ENCODE peak calls at places on chromosomes 1 and 21, in four cellular contexts. C is Calu3, K is HL-60, O is esophagus squamous epithelium. D is an unnamed sample.

GRCh38 chr21:16588433-16588860 is 858.7 kb downstream of the USP25 start:
- DNase-seq in C (no peak), K (no peak), O (no peak), D (peak; percentile 73)

GRCh38 chr1:30919025-30919881 is 10.7 kb upstream of the SDC3 start:
- DNase-seq in C (no peak), K (peak; percentile 83), O (no peak), D (no peak)

GRCh38 chr1:229784834-229785233 is 158.8 kb downstream of the URB2 start:
- DNase-seq in C (no peak), K (no peak), O (no peak), D (no peak)

GRCh38 chr1:13703128-13703513 is 3.1 kb downstream of the PRDM2 start:
- DNase-seq in C (no peak), K (no peak), O (no peak), D (no peak)

GRCh38 chr1:153880962-153881361 is 41.8 kb downstream of the GATAD2B start:
- DNase-seq in C (peak; percentile 74), K (no peak), O (peak; percentile 10), D (peak; percentile 82)

GRCh38 chr1:244224487-244225430 is 173.7 kb downstream of the ZBTB18 start:
- DNase-seq in C (no peak), K (peak; percentile 95), O (no peak), D (no peak)

GRCh38 chr1:51519857-51520699 is 1.0 kb upstream of the EPS15 start:
- DNase-seq in C (no peak), K (no peak), O (no peak), D (no peak)

GRCh38 chr21:39630191-39630591 is 17.5 kb downstream of the B3GALT5 start:
- DNase-seq in C (peak; percentile 54), K (no peak), O (no peak), D (no peak)

GRCh38 chr1:180213401-180214177 is 16.5 kb upstream of the LHX4 start:
- DNase-seq in C (no peak), K (no peak), O (no peak), D (no peak)
- TF ChIP-seq CTCF in C (no peak), K (no peak), O (no peak), D (no peak)

DNA sequence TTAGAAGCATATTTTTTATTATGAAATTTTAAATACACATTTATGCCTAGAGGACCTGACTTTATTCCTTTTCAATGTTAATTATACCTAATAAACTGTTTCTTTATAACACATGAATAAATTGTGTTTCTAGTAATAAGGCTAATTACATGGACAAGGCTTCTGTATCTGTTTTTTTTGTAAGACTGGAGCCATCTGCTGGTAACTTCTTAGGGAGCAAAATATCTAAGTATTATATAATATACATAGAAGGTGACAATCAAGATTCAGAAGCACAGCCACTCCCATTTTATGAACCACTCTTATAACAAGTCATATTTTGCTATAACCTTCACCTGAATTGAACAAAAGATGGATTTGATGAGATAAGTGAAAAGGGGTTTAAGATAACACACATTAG is 84.2 kb downstream of the LBR start:
- DNase-seq in C (no peak), K (no peak), O (no peak), D (no peak)
- TF ChIP-seq CTCF in C (no peak), K (peak; percentile 0), O (no peak), D (no peak)

GRCh38 chr1:34155851-34156250 is 9.2 kb downstream of the CSMD2 start:
- DNase-seq in C (no peak), K (no peak), O (no peak), D (no peak)

DNA sequence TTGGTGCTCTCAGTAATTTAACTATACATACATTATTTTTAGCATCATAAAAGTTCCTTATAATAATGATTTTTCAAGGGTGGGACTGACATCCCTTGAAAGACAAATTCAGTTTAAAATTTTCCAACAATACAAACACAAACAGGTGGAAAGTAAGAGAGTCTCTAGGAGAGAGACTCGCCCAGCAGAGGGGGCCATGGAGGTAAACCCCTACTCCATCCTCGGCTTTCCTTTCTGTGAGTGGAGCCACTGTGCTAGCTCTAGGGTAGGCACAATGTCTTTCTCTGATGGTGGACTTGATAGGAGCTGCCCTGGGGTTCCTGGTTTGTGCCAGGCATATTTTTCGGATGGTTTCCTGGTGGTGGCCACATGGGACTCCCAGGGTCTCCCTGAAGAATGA is 8.3 kb downstream of the CSMD2 start:
- DNase-seq in C (no peak), K (no peak), O (no peak), D (no peak)
- TF ChIP-seq CTCF in C (no peak), K (no peak), O (no peak), D (no peak)

GRCh38 chr1:46003315-46003714 is 129.1 kb downstream of the PIK3R3 start:
- DNase-seq in C (no peak), K (peak; percentile 79), O (no peak), D (no peak)

GRCh38 chr1:46001087-46001785 is 131.2 kb downstream of the PIK3R3 start:
- DNase-seq in C (no peak), K (no peak), O (no peak), D (no peak)

GRCh38 chr1:46005594-46005993 is 126.8 kb downstream of the PIK3R3 start:
- DNase-seq in C (no peak), K (no peak), O (no peak), D (no peak)

GRCh38 chr1:46004491-46004890 is 127.9 kb downstream of the PIK3R3 start:
- DNase-seq in C (no peak), K (no peak), O (no peak), D (no peak)

GRCh38 chr1:46002751-46003150 is 129.7 kb downstream of the PIK3R3 start:
- DNase-seq in C (no peak), K (no peak), O (no peak), D (no peak)
- TF ChIP-seq CTCF in C (no peak), K (no peak), O (no peak), D (no peak)

D was measured in glutamatergic neuron.